ENCODE peak calls at places on chromosomes 16 and 17, in ten cellular contexts. M is fibroblast of pulmonary artery, D is NCI-H748 treated with DMSO at 0.1 percent for 48 hours, F is NCI-H2107, R is NCI-H345, W is Daoy, U is anterior cingulate cortex, G is AG08395, C is T-helper 2 cell, H is HFFc6. K is an unnamed sample.
A peak's percentile ranks its signal among the peaks of the same experiment; 100 is the strongest.

GRCh38 chr16:17318200-17318599 is 152.6 kb downstream of the XYLT1 start:
- DNase-seq in D (no peak), F (no peak), R (no peak), H (peak; percentile 5), G (peak; percentile 36), M (peak; percentile 12), U (no peak), W (peak; percentile 25), C (no peak), K (no peak)

GRCh38 chr17:50603340-50603739 is 31.3 kb upstream of the ABCC3 start:
- DNase-seq in R (peak; percentile 25), D (peak; percentile 5), M (no peak), C (no peak), H (no peak), F (peak; percentile 65), U (no peak), G (no peak), W (no peak), K (no peak)

GRCh38 chr16:4852221-4852872 is 5.1 kb downstream of the UBN1 start:
- DNase-seq in R (no peak), G (peak; percentile 61), D (no peak), C (no peak), U (no peak), M (peak; percentile 36), F (no peak), W (peak; percentile 46), H (no peak), K (no peak)

GRCh38 chr17:11278984-11279270 is 37.9 kb downstream of the SHISA6 start:
- DNase-seq in G (no peak), D (no peak), C (no peak), F (no peak), R (no peak), H (no peak), W (no peak), U (no peak), M (no peak), K (no peak)

GRCh38 chr17:63381101-63381729 is 64.9 kb downstream of the CYB561 start:
- DNase-seq in H (peak; percentile 65), D (no peak), C (no peak), M (peak; percentile 63), F (no peak), U (no peak), R (no peak), G (peak; percentile 39), W (no peak), K (no peak)

GRCh38 chr16:2194166-2194834 is 2.1 kb downstream of the CASKIN1 start:
- DNase-seq in D (no peak), W (peak; percentile 68), C (no peak), H (peak; percentile 54), M (peak; percentile 30), R (no peak), G (no peak), F (no peak), U (no peak), K (no peak)

GRCh38 chr16:29925173-29925804 is 737 bp downstream of the KCTD13 start:
- DNase-seq in R (no peak), H (no peak), F (no peak), U (no peak), C (no peak), G (no peak), D (no peak), W (no peak), M (no peak), K (peak; percentile 25)

GRCh38 chr16:65376601-65377000 is 254.7 kb upstream of the CDH11 start:
- DNase-seq in D (no peak), F (no peak), G (no peak), C (no peak), R (no peak), M (no peak), W (no peak), H (no peak), U (no peak), K (no peak)

GRCh38 chr16:2882460-2883026 is 472 bp upstream of the FLYWCH2 start:
- DNase-seq in R (peak; percentile 99), M (peak; percentile 99), G (peak; percentile 97), F (peak; percentile 89), W (peak; percentile 98), H (peak; percentile 99), U (peak; percentile 98), C (peak; percentile 96), D (peak; percentile 90), K (peak; percentile 98)

GRCh38 chr17:2337811-2338657 is 733 bp downstream of the SGSM2 start:
- DNase-seq in H (peak; percentile 14), U (peak; percentile 42), R (peak; percentile 58), F (no peak), G (peak; percentile 85), C (peak; percentile 45), D (no peak), W (peak; percentile 79), M (peak; percentile 54), K (peak; percentile 30)

GRCh38 chr17:15083225-15083624 is 181.9 kb downstream of the PMP22 start:
- DNase-seq in R (no peak), C (no peak), F (no peak), G (no peak), U (no peak), M (no peak), W (no peak), H (no peak), D (no peak), K (no peak)

GRCh38 chr16:2966803-2967184 is 2.4 kb upstream of the PAQR4 start:
- DNase-seq in H (no peak), W (no peak), D (no peak), C (no peak), F (no peak), G (no peak), U (no peak), M (no peak), R (no peak), K (no peak)

GRCh38 chr17:83147285-83147684 is 67.9 kb downstream of the METRNL start:
- DNase-seq in W (no peak), C (no peak), M (no peak), U (no peak), H (no peak), R (no peak), G (no peak), F (no peak), D (no peak), K (no peak)

GRCh38 chr16:48236286-48236685 is 7.8 kb upstream of the LONP2 start:
- DNase-seq in H (no peak), C (no peak), M (no peak), G (no peak), D (no peak), R (no peak), U (no peak), W (no peak), F (no peak), K (no peak)

GRCh38 chr17:1030684-1031557 is 34.0 kb downstream of the TIMM22 start:
- DNase-seq in G (peak; percentile 25), R (no peak), H (no peak), C (no peak), W (no peak), F (no peak), U (no peak), D (no peak), M (no peak), K (no peak)

GRCh38 chr17:73710095-73710592 is 65.9 kb upstream of the SDK2 start:
- DNase-seq in R (peak; percentile 82), D (peak; percentile 24), M (peak; percentile 65), U (peak; percentile 7), C (peak; percentile 24), F (no peak), G (peak; percentile 60), W (peak; percentile 78), H (no peak), K (peak; percentile 40)

GRCh38 chr17:8572767-8573166 is 57.8 kb downstream of the MYH10 start:
- DNase-seq in H (no peak), W (no peak), U (no peak), M (peak; percentile 44), D (no peak), F (no peak), G (peak; percentile 35), R (no peak), C (no peak), K (no peak)

GRCh38 chr16:11725457-11725856 is 17.2 kb downstream of the TXNDC11 start:
- DNase-seq in G (no peak), M (no peak), U (no peak), H (no peak), R (peak; percentile 18), W (no peak), D (no peak), F (no peak), C (no peak), K (no peak)

GRCh38 chr16:3718019-3718391 is 681 bp upstream of the TRAP1 start:
- DNase-seq in R (no peak), M (no peak), U (no peak), F (no peak), D (no peak), H (no peak), C (no peak), W (no peak), G (no peak), K (no peak)

GRCh38 chr17:27919120-27919519 is 26.0 kb upstream of the LYRM9 start:
- DNase-seq in U (no peak), F (no peak), M (peak; percentile 18), G (no peak), D (no peak), C (no peak), W (no peak), R (no peak), H (no peak), K (no peak)

GRCh38 chr17:75105269-75106080 is 4.3 kb upstream of the ARMC7 start:
- DNase-seq in F (no peak), G (peak; percentile 52), D (peak; percentile 26), C (no peak), H (peak; percentile 24), W (peak; percentile 69), M (peak; percentile 51), R (peak; percentile 72), U (no peak), K (no peak)

GRCh38 chr16:11547517-11547916 is 39.2 kb downstream of the LITAF start:
- DNase-seq in G (no peak), H (no peak), M (no peak), D (no peak), R (no peak), F (no peak), U (peak; percentile 48), C (no peak), W (no peak), K (peak; percentile 85)

GRCh38 chr16:27437946-27438345 is 36.0 kb downstream of the IL21R start:
- DNase-seq in M (no peak), C (no peak), U (no peak), F (no peak), R (no peak), G (no peak), H (no peak), W (no peak), D (no peak), K (no peak)

GRCh38 chr16:67447508-67448076 is 16.7 kb downstream of the HSD11B2 start:
- DNase-seq in C (no peak), R (no peak), D (no peak), M (peak; percentile 75), G (peak; percentile 48), F (no peak), H (no peak), U (no peak), W (peak; percentile 39), K (peak; percentile 10)

GRCh38 chr16:21179126-21179982 is 20.9 kb downstream of the LDAF1 start:
- DNase-seq in R (no peak), M (no peak), C (no peak), U (no peak), D (no peak), G (no peak), F (no peak), H (no peak), W (no peak), K (no peak)

GRCh38 chr17:71793550-71793949 is 327.3 kb upstream of the SOX9 start:
- DNase-seq in M (no peak), R (no peak), H (no peak), F (no peak), G (no peak), C (no peak), U (no peak), D (no peak), W (peak; percentile 29), K (no peak)

GRCh38 chr17:5069724-5070123 is 8.5 kb upstream of the ZFP3 start:
- DNase-seq in U (no peak), H (no peak), M (no peak), W (no peak), R (no peak), D (no peak), F (no peak), C (no peak), G (no peak), K (no peak)

GRCh38 chr16:3849751-3850543 is 30.6 kb downstream of the CREBBP start:
- DNase-seq in M (no peak), G (no peak), R (no peak), W (no peak), D (no peak), U (no peak), C (no peak), H (no peak), F (no peak), K (no peak)

K was measured in midbrain.